ENCODE peak calls at places on chromosomes 5 and 9, in five cellular contexts. D, X, H, A and W are unnamed samples.

GRCh38 chr9:77291714-77292113 is 114.4 kb downstream of the VPS13A start:
- DNase-seq in D (no peak), X (no peak), H (no peak), A (peak), W (no peak)

GRCh38 chr9:2664675-2665065 is 43.1 kb downstream of the VLDLR start:
- DNase-seq in D (no peak), X (no peak), H (no peak), A (no peak), W (no peak)

GRCh38 chr5:32297181-32298055 is 15.3 kb downstream of the MTMR12 start:
- DNase-seq in D (no peak), X (no peak), H (no peak), A (no peak), W (no peak)

GRCh38 chr9:34370970-34371880 is 5.5 kb downstream of the MYORG start:
- DNase-seq in D (no peak), X (no peak), H (no peak), A (no peak), W (no peak)

GRCh38 chr5:1793301-1793740 is 6.3 kb downstream of the MRPL36 start:
- DNase-seq in D (no peak), X (no peak), H (peak), A (no peak), W (no peak)

GRCh38 chr9:98567540-98568233 is 141.0 kb downstream of the GABBR2 start:
- DNase-seq in D (no peak), X (no peak), H (no peak), A (no peak), W (no peak)

GRCh38 chr9:92725726-92726125 is 38.9 kb downstream of the BICD2 start:
- DNase-seq in D (no peak), X (no peak), H (no peak), A (no peak), W (no peak)

GRCh38 chr9:83701769-83702168 is 6.0 kb downstream of the UBQLN1 start:
- DNase-seq in D (no peak), X (no peak), H (peak), A (peak), W (no peak)

GRCh38 chr9:101977614-101978210 is 239.3 kb upstream of the GRIN3A start:
- DNase-seq in D (no peak), X (no peak), H (peak), A (no peak), W (no peak)

GRCh38 chr9:119009253-119009652 is 360.0 kb downstream of the BRINP1 start:
- DNase-seq in D (no peak), X (no peak), H (no peak), A (no peak), W (no peak)

DNA sequence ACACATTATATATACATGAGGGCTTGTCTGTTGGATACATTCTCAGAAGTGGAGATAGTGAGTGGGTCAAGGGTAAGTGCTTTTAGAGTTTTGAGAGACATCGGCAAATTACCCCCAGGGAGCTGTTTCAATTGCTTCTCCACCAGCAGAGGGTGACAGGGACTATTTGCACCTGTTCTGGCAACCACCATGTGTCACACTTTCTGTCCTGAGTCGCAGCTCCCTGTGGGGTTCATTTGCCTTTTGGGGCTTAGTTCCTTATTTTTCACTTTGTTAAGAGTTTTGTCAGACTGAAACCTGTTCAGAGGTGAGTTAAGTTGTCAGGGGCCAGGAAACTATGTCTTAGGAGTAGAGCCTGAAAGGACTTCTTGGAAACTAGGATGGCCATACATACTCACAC is 20.1 kb upstream of the SLC36A1 start:
- DNase-seq in D (no peak), X (no peak), H (no peak), A (no peak), W (no peak)
- TF ChIP-seq CTCF in D (no peak), X (no peak), H (no peak), A (no peak), W (no peak)

GRCh38 chr5:98933446-98934072 is 4.8 kb upstream of the CHD1 start:
- DNase-seq in D (no peak), X (no peak), H (no peak), A (no peak), W (no peak)
- H3K4me3 ChIP-seq in D (no peak), X (no peak), H (no peak), A (no peak), W (no peak)

GRCh38 chr9:137619240-137620090 is 660 bp downstream of the EHMT1 start:
- DNase-seq in D (no peak), X (peak), H (peak), A (no peak), W (peak)

GRCh38 chr9:137618105-137619067 is at the start of gene EHMT1:
- DNase-seq in D (peak), X (peak), H (peak), A (no peak), W (peak)

GRCh38 chr9:137626448-137626847 is 7.6 kb downstream of the EHMT1 start:
- DNase-seq in D (no peak), X (no peak), H (no peak), A (no peak), W (no peak)

GRCh38 chr9:137620581-137620980 is 1.8 kb downstream of the EHMT1 start:
- DNase-seq in D (no peak), X (no peak), H (no peak), A (no peak), W (no peak)

GRCh38 chr9:137621131-137621757 is 2.4 kb downstream of the EHMT1 start:
- DNase-seq in D (no peak), X (no peak), H (no peak), A (no peak), W (peak)
- TF ChIP-seq CTCF in D (no peak), X (no peak), H (peak), A (peak), W (no peak)

DNA sequence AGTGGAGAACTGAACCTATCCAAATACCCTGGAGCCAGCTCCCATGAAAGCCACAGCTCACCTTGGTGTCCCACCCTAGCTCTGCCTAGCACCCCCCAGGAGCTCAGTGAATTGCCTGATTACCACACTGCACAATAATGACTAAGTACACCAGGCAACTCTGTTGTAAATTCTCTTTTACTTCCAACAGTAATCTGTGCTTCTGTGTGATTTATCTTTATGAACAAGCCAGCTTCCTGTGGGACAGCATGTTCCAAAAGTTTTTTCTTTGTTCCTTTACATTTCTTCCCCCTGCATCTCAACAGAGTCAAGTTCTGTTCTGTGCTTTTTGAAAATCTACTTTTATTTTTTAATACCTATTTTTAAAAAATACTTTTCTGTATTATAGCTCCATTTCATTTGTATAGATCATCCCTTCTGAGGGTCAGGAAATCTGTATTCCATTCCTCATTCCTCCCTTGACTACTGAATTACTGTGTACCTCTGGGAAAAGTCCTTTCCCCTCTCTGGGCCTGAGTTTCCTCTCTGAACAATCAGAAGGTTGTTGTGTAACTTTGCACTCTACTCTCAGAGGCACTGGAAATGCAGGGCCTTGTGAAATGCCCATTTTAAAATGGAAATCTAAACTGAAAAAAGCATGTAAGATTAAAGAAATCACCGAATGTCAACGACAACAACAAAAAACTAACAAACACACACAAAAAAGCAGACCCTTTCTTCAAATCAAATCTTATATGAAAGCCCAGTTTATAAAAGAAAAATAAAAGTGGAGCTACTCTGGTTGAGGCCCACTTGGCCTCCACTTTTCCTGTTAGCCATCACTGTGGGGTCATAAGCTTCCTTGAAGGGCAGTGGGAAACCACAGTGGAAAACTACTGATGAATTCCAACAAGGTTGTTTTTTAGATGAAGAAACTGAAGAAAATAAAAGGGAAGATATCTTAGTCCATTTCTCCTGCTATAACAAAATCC is 21.8 kb upstream of the GRPEL2 start:
- DNase-seq in D (no peak), X (no peak), H (peak), A (no peak), W (no peak)
- H3K4me3 ChIP-seq in D (no peak), X (no peak), H (no peak), A (no peak), W (no peak)

GRCh38 chr9:96230002-96230401 is 72.0 kb downstream of the HSD17B3 start:
- DNase-seq in D (no peak), X (no peak), H (no peak), A (no peak), W (no peak)
- TF ChIP-seq CTCF in D (no peak), X (no peak), H (peak), A (peak), W (no peak)

GRCh38 chr5:160919610-160920009 is 67.6 kb upstream of the ATP10B start:
- DNase-seq in D (no peak), X (no peak), H (no peak), A (no peak), W (no peak)

GRCh38 chr5:160922311-160922710 is 70.3 kb upstream of the ATP10B start:
- DNase-seq in D (no peak), X (no peak), H (no peak), A (no peak), W (no peak)

GRCh38 chr5:160923927-160924705 is 72.1 kb upstream of the ATP10B start:
- DNase-seq in D (no peak), X (peak), H (no peak), A (no peak), W (peak)

GRCh38 chr5:160923431-160923830 is 71.4 kb upstream of the ATP10B start:
- DNase-seq in D (no peak), X (no peak), H (no peak), A (no peak), W (no peak)

GRCh38 chr5:160921714-160922285 is 69.8 kb upstream of the ATP10B start:
- DNase-seq in D (no peak), X (no peak), H (no peak), A (no peak), W (no peak)
- H3K4me3 ChIP-seq in D (no peak), X (no peak), H (no peak), A (no peak), W (no peak)

DNA sequence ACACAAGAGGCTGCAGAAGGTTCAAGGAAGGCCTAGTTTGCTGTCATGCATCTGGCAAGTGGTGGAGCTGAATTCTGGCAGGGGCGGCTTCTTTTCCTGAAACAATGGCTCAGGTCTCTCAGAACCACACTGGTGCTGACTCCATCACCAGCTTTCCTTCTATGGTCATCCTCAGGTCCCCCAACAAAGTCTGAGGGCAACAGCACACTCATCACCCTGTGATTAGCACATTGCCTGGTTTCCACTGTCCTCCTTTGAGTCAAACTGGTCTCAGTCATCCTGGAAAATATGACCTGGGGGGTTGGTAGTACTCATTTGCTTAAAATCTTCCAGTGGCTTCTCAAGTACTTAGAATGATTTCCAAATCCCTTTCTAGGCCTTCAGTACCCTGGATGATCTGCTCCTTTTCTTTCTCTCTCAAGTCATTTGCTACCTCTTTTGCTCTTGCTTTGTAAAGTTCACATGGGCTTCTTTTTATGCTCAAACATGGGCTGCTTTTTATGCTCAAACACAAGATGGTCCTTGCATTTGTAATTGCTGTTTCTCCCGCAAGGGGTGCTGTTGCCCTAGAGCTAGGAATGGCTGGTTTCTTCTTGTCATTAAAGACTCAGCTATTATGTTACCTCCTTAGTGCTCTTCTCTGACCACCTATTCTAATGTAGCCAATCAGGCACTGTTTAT is 144.9 kb downstream of the ALDH1A1 start:
- DNase-seq in D (no peak), X (no peak), H (no peak), A (no peak), W (no peak)
- TF ChIP-seq CTCF in D (no peak), X (peak), H (peak), A (peak), W (no peak)